ENCODE peak calls at places on chromosomes 3 and 15, in nine cellular contexts. T is hepatocyte, N is ovary, J is H1, V is transverse colon, O is AG04450, R is AG04449, I is tibial artery, M is A549. B is an unnamed sample.

GRCh38 chr3:137110392-137110996 is 152.7 kb downstream of the IL20RB start:
- DNase-seq in T (peak), N (no peak), J (no peak), V (no peak), O (no peak), R (no peak), I (no peak), M (peak), B (peak)

GRCh38 chr3:78941587-78941986 is 826.2 kb downstream of the ROBO1 start:
- DNase-seq in T (peak), N (no peak), J (no peak), V (no peak), O (peak), R (peak), I (no peak), M (peak), B (peak)

GRCh38 chr3:47577583-47578118 is 1.0 kb downstream of the CSPG5 start:
- DNase-seq in T (peak), N (no peak), J (peak), V (peak), O (no peak), R (no peak), I (no peak), M (peak), B (no peak)

GRCh38 chr3:131402391-131403039 is 20.9 kb downstream of the NUDT16 start:
- DNase-seq in T (no peak), N (no peak), J (no peak), V (no peak), O (no peak), R (no peak), I (no peak), M (no peak), B (peak)

GRCh38 chr3:11995061-11995460 is 9.1 kb upstream of the SYN2 start:
- DNase-seq in T (peak), N (no peak), J (peak), V (no peak), O (no peak), R (no peak), I (no peak), M (no peak), B (no peak)

GRCh38 chr15:39720721-39721611 is 61.7 kb downstream of the FSIP1 start:
- DNase-seq in T (peak), N (no peak), J (no peak), V (no peak), O (peak), R (peak), I (no peak), M (no peak), B (peak)

GRCh38 chr15:39000008-39000734 is 435.6 kb upstream of the RASGRP1 start:
- DNase-seq in T (no peak), N (no peak), J (no peak), V (no peak), O (no peak), R (no peak), I (no peak), M (no peak), B (no peak)

GRCh38 chr3:122410639-122411038 is 5.2 kb downstream of the WDR5B start:
- DNase-seq in T (no peak), N (no peak), J (no peak), V (no peak), O (no peak), R (no peak), I (no peak), M (no peak), B (no peak)

GRCh38 chr15:101172421-101173097 is 79.3 kb downstream of the CHSY1 start:
- DNase-seq in T (no peak), N (no peak), J (no peak), V (no peak), O (no peak), R (no peak), I (no peak), M (no peak), B (no peak)

GRCh38 chr15:90046289-90046688 is 45.2 kb downstream of the ZNF710 start:
- DNase-seq in T (no peak), N (no peak), J (no peak), V (no peak), O (no peak), R (no peak), I (no peak), M (no peak), B (no peak)

GRCh38 chr15:91904942-91905341 is 51.4 kb downstream of the SLCO3A1 start:
- DNase-seq in T (no peak), N (no peak), J (no peak), V (no peak), O (no peak), R (no peak), I (no peak), M (no peak), B (no peak)

GRCh38 chr15:82950746-82951370 is 1.7 kb downstream of the HOMER2 start:
- DNase-seq in T (no peak), N (no peak), J (no peak), V (no peak), O (no peak), R (no peak), I (no peak), M (no peak), B (no peak)

GRCh38 chr15:82950295-82950694 is 2.2 kb downstream of the HOMER2 start:
- DNase-seq in T (no peak), N (no peak), J (no peak), V (no peak), O (no peak), R (no peak), I (no peak), M (no peak), B (no peak)

GRCh38 chr15:82952156-82953081 is at the start of gene HOMER2:
- DNase-seq in T (peak), N (peak), J (peak), V (peak), O (no peak), R (no peak), I (no peak), M (no peak), B (no peak)

GRCh38 chr15:82946155-82946701 is 6.3 kb downstream of the HOMER2 start:
- DNase-seq in T (no peak), N (no peak), J (no peak), V (no peak), O (no peak), R (no peak), I (no peak), M (no peak), B (no peak)

GRCh38 chr15:82951472-82952155 is 906 bp downstream of the HOMER2 start:
- DNase-seq in T (no peak), N (no peak), J (no peak), V (no peak), O (no peak), R (no peak), I (no peak), M (no peak), B (no peak)
- H3K4me3 ChIP-seq in T (peak), N (peak), J (peak), V (peak), O (no peak), R (peak), I (peak), M (peak), B (peak)

GRCh38 chr15:26235864-26236263 is 372.7 kb upstream of the ATP10A start:
- DNase-seq in T (no peak), N (no peak), J (peak), V (no peak), O (no peak), R (no peak), I (no peak), M (no peak), B (no peak)
- TF ChIP-seq CTCF in T (no peak), N (no peak), J (no peak), V (no peak), O (no peak), R (no peak), I (no peak), M (no peak), B (no peak)

GRCh38 chr15:59885832-59886231 is 118.3 kb upstream of the FOXB1 start:
- DNase-seq in T (peak), N (no peak), J (no peak), V (no peak), O (no peak), R (no peak), I (no peak), M (no peak), B (no peak)

GRCh38 chr15:59887211-59887610 is 116.9 kb upstream of the FOXB1 start:
- DNase-seq in T (no peak), N (no peak), J (no peak), V (no peak), O (no peak), R (no peak), I (no peak), M (no peak), B (no peak)

GRCh38 chr15:59886476-59886875 is 117.6 kb upstream of the FOXB1 start:
- DNase-seq in T (no peak), N (no peak), J (no peak), V (no peak), O (no peak), R (no peak), I (no peak), M (no peak), B (no peak)
- H3K4me3 ChIP-seq in T (no peak), N (no peak), J (no peak), V (no peak), O (no peak), R (no peak), I (no peak), M (no peak), B (no peak)

DNA sequence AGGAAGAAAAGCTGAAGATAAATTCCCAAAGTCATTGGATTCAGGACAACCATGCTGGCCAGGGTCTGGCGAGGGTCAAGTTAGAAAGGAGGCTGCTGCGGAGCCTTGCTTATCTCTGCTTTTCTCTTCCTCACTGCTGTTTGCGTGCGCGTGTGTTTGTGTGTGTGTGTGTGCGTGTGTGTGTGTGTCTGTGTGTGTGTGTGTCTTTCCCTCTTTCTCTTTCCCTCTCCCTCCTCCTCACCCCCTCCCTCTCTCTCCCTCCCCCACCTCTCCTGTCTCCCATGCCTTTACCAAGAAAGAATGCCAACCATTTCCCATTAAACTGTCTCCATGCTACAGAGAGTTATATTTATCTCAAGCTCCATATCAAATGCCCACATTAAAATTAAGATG is at the start of gene COLQ:
- DNase-seq in T (no peak), N (no peak), J (no peak), V (no peak), O (no peak), R (no peak), I (no peak), M (no peak), B (no peak)
- TF ChIP-seq CTCF in T (no peak), N (no peak), J (no peak), V (no peak), O (no peak), R (no peak), I (no peak), M (no peak), B (no peak)

DNA sequence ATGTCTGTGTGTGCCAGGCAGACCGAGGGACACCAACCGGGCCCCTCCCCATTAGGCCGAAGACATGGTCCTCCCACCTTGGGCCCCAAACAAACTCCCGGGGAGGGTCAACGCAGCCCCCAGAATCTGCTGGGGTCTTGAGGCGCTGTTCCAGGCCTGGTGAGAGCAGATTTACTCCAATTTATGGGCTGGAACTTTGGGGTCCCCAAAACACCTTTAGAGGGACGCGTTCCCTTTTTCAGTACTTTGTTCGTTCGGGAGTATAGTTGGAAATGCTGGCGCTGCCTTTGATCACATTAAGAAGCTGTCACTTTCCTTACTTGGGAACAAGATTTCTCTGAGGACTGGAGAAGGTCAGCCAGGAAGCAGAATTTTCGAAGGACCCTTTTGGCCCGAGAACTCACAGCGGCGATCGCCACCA is 2.3 kb downstream of the GATA2 start:
- DNase-seq in T (no peak), N (no peak), J (no peak), V (no peak), O (no peak), R (no peak), I (peak), M (no peak), B (no peak)
- H3K4me3 ChIP-seq in T (no peak), N (peak), J (no peak), V (no peak), O (peak), R (peak), I (peak), M (no peak), B (no peak)